ENCODE peak calls at places on chromosome 18, in nine cellular contexts. D is NAMALWA; J is left kidney; Y is activated naive CD8-positive, alpha-beta T cell treated with anti-CD3 and anti-CD28 coated beads, Interleukin-2, amount 10 ng/mL, durations not matched to agents 7 days and 5 days; G is D341Med; V is HT-29; E is IMR-90; Q is ELR; S is hepatic stellate cell. M is an unnamed sample.

GRCh38 chr18:79746730-79747129 is 51.0 kb upstream of the KCNG2 start:
- DNase-seq in D (no peak), J (no peak), Y (no peak), G (no peak), V (no peak), E (no peak), Q (no peak), S (no peak), M (no peak)

GRCh38 chr18:13726972-13727331 is 479 bp downstream of the RNMT start:
- DNase-seq in D (peak; percentile 48), J (peak; percentile 86), Y (peak; percentile 62), G (no peak), V (peak; percentile 66), E (peak; percentile 56), Q (peak; percentile 73), S (peak; percentile 34), M (no peak)

GRCh38 chr18:35998967-35999366 is 26.5 kb downstream of the RMP24 start:
- DNase-seq in D (peak; percentile 41), J (no peak), Y (no peak), G (peak; percentile 44), V (peak; percentile 11), E (no peak), Q (peak; percentile 51), S (no peak), M (no peak)

GRCh38 chr18:58310517-58310916 is 266.5 kb downstream of the NEDD4L start:
- DNase-seq in D (no peak), J (no peak), Y (no peak), G (no peak), V (peak; percentile 82), E (no peak), Q (no peak), S (no peak), M (peak; percentile 75)

GRCh38 chr18:27685807-27686412 is 491.0 kb downstream of the CDH2 start:
- DNase-seq in D (peak; percentile 48), J (peak; percentile 63), Y (no peak), G (peak; percentile 46), V (peak; percentile 41), E (peak; percentile 39), Q (peak; percentile 69), S (peak; percentile 18), M (no peak)

GRCh38 chr18:78538669-78539440 is 440.8 kb upstream of the SALL3 start:
- DNase-seq in D (no peak), J (no peak), Y (no peak), G (no peak), V (no peak), E (no peak), Q (no peak), S (no peak), M (no peak)

GRCh38 chr18:75427603-75428002 is at the start of gene SMIM21:
- DNase-seq in D (no peak), J (no peak), Y (no peak), G (no peak), V (no peak), E (no peak), Q (no peak), S (no peak), M (no peak)

GRCh38 chr18:76963951-76964350 is 141.6 kb downstream of the ZNF236 start:
- DNase-seq in D (no peak), J (no peak), Y (no peak), G (no peak), V (no peak), E (no peak), Q (no peak), S (no peak), M (no peak)

GRCh38 chr18:57833441-57834101 is 30.5 kb upstream of the ATP8B1 start:
- DNase-seq in D (peak; percentile 40), J (no peak), Y (peak; percentile 43), G (no peak), V (peak; percentile 28), E (peak; percentile 57), Q (peak; percentile 75), S (peak; percentile 49), M (peak; percentile 64)

GRCh38 chr18:42310956-42311355 is 355.9 kb downstream of the PIK3C3 start:
- DNase-seq in D (no peak), J (peak; percentile 30), Y (no peak), G (no peak), V (no peak), E (no peak), Q (no peak), S (no peak), M (no peak)

GRCh38 chr18:48889115-48889941 is 61.4 kb downstream of the SMAD7 start:
- DNase-seq in D (no peak), J (peak; percentile 92), Y (peak; percentile 19), G (no peak), V (no peak), E (no peak), Q (no peak), S (no peak), M (peak; percentile 54)

GRCh38 chr18:49697757-49698595 is 115.4 kb downstream of the ACAA2 start:
- DNase-seq in D (no peak), J (peak; percentile 53), Y (no peak), G (no peak), V (peak; percentile 23), E (peak; percentile 53), Q (no peak), S (peak; percentile 50), M (no peak)

GRCh38 chr18:12589419-12589818 is 68.5 kb downstream of the SPIRE1 start:
- DNase-seq in D (no peak), J (no peak), Y (no peak), G (no peak), V (no peak), E (no peak), Q (no peak), S (no peak), M (no peak)

GRCh38 chr18:12361770-12362378 is 15.2 kb downstream of the AFG3L2 start:
- DNase-seq in D (no peak), J (no peak), Y (no peak), G (no peak), V (no peak), E (peak; percentile 39), Q (peak; percentile 15), S (no peak), M (no peak)

GRCh38 chr18:5073026-5073944 is 123.8 kb downstream of the AKAIN1 start:
- DNase-seq in D (peak; percentile 54), J (peak; percentile 80), Y (no peak), G (peak; percentile 76), V (peak; percentile 74), E (peak; percentile 15), Q (peak; percentile 20), S (peak; percentile 4), M (no peak)

GRCh38 chr18:14928396-14928795 is 180.4 kb downstream of the ANKRD30B start:
- DNase-seq in D (no peak), J (no peak), Y (no peak), G (no peak), V (peak; percentile 86), E (no peak), Q (no peak), S (no peak), M (no peak)

GRCh38 chr18:12304351-12305210 is 3.5 kb upstream of the TUBB6 start:
- DNase-seq in D (no peak), J (no peak), Y (no peak), G (peak; percentile 24), V (peak; percentile 55), E (peak; percentile 82), Q (no peak), S (no peak), M (peak; percentile 41)

GRCh38 chr18:2337552-2338141 is 233.7 kb downstream of the METTL4 start:
- DNase-seq in D (peak; percentile 66), J (peak; percentile 29), Y (peak; percentile 36), G (peak; percentile 50), V (peak; percentile 55), E (peak; percentile 50), Q (peak; percentile 54), S (peak; percentile 8), M (peak; percentile 74)

GRCh38 chr18:58603365-58604067 is 25.4 kb downstream of the ALPK2 start:
- DNase-seq in D (no peak), J (peak; percentile 93), Y (no peak), G (no peak), V (no peak), E (peak; percentile 36), Q (no peak), S (no peak), M (no peak)

GRCh38 chr18:11432360-11432811 is 177.0 kb upstream of the SLC35G4 start:
- DNase-seq in D (no peak), J (no peak), Y (no peak), G (no peak), V (no peak), E (no peak), Q (no peak), S (no peak), M (no peak)

GRCh38 chr18:49812321-49813070 is 837 bp downstream of the ACAA2 start:
- DNase-seq in D (peak; percentile 14), J (peak; percentile 5), Y (no peak), G (no peak), V (peak; percentile 40), E (peak; percentile 15), Q (no peak), S (peak; percentile 18), M (no peak)

GRCh38 chr18:11175266-11175947 is 26.0 kb upstream of the PIEZO2 start:
- DNase-seq in D (no peak), J (no peak), Y (no peak), G (no peak), V (no peak), E (peak; percentile 85), Q (peak; percentile 18), S (peak; percentile 50), M (no peak)